ENCODE peak calls at places on chromosome 2, in nine cellular contexts. R, B, T, P, A, W, E, O and M are unnamed samples. For H3K4me1 and H3K36me3, the result is how much of the 10 kb centered on the place peaks cover.

GRCh38 chr2:189394525-189394924 is 46.7 kb upstream of the WDR75 start:
- DNase-seq in R (no peak), B (no peak), T (no peak), P (no peak), A (no peak), W (no peak), E (no peak), O (no peak), M (no peak)

GRCh38 chr2:20438334-20439192 is 8.3 kb upstream of the RHOB start:
- DNase-seq in R (peak), B (no peak), T (peak), P (peak), A (no peak), W (peak), E (no peak), O (no peak), M (no peak)

GRCh38 chr2:181459646-181460045 is 2.5 kb downstream of the ITGA4 start:
- DNase-seq in R (peak), B (no peak), T (no peak), P (no peak), A (no peak), W (no peak), E (no peak), O (no peak), M (no peak)

GRCh38 chr2:135985826-135986393 is 484 bp upstream of the DARS1 start:
- DNase-seq in R (no peak), B (peak), T (no peak), P (no peak), A (no peak), W (no peak), E (no peak), O (no peak), M (no peak)

GRCh38 chr2:127623388-127624320 is 22.3 kb upstream of the GPR17 start:
- DNase-seq in R (peak), B (no peak), T (no peak), P (no peak), A (no peak), W (no peak), E (no peak), O (peak), M (no peak)

GRCh38 chr2:129903586-129904425 is 75.7 kb upstream of the RAB6C start:
- DNase-seq in R (no peak), B (no peak), T (no peak), P (no peak), A (no peak), W (peak), E (no peak), O (peak), M (no peak)

GRCh38 chr2:10773841-10774341 is 38.7 kb downstream of the PDIA6 start:
- DNase-seq in R (no peak), B (no peak), T (peak), P (no peak), A (no peak), W (no peak), E (no peak), O (no peak), M (no peak)

GRCh38 chr2:232085826-232086425 is 124.4 kb downstream of the DIS3L2 start:
- DNase-seq in R (no peak), B (no peak), T (no peak), P (no peak), A (no peak), W (no peak), E (no peak), O (no peak), M (no peak)

GRCh38 chr2:202765435-202765834 is 106.1 kb downstream of the ICA1L start:
- DNase-seq in R (no peak), B (no peak), T (no peak), P (no peak), A (no peak), W (no peak), E (no peak), O (no peak), M (no peak)

GRCh38 chr2:186347472-186347871 is 138.6 kb upstream of the ZC3H15 start:
- DNase-seq in R (no peak), B (no peak), T (no peak), P (no peak), A (no peak), W (no peak), E (no peak), O (no peak), M (no peak)

GRCh38 chr2:20613342-20613916 is 37.5 kb downstream of the HS1BP3 start:
- DNase-seq in R (no peak), B (no peak), T (no peak), P (peak), A (no peak), W (no peak), E (no peak), O (peak), M (peak)

GRCh38 chr2:199469514-199470360 is 12.0 kb upstream of the SATB2 start:
- DNase-seq in R (no peak), B (no peak), T (no peak), P (no peak), A (no peak), W (no peak), E (no peak), O (no peak), M (peak)

GRCh38 chr2:110810404-110810803 is 78.0 kb downstream of the ACOXL start:
- DNase-seq in R (no peak), B (no peak), T (no peak), P (no peak), A (no peak), W (no peak), E (no peak), O (no peak), M (no peak)

GRCh38 chr2:149653831-149654445 is 66.4 kb upstream of the MMADHC start:
- DNase-seq in R (no peak), B (no peak), T (no peak), P (no peak), A (no peak), W (no peak), E (no peak), O (no peak), M (no peak)

GRCh38 chr2:241378816-241379215 is 22.7 kb downstream of the FARP2 start:
- DNase-seq in R (no peak), B (no peak), T (no peak), P (no peak), A (no peak), W (no peak), E (no peak), O (no peak), M (no peak)

GRCh38 chr2:147374410-147374811 is 470.4 kb upstream of the ACVR2A start:
- DNase-seq in R (peak), B (no peak), T (no peak), P (no peak), A (no peak), W (no peak), E (no peak), O (no peak), M (no peak)

GRCh38 chr2:71070294-71071025 is 2.0 kb downstream of the NAGK start:
- DNase-seq in R (peak), B (no peak), T (no peak), P (no peak), A (no peak), W (no peak), E (no peak), O (no peak), M (no peak)

GRCh38 chr2:223306371-223306770 is 254.4 kb downstream of the KCNE4 start:
- DNase-seq in R (peak), B (no peak), T (no peak), P (no peak), A (no peak), W (no peak), E (no peak), O (no peak), M (no peak)

GRCh38 chr2:29589440-29590103 is 331.8 kb downstream of the ALK start:
- DNase-seq in R (no peak), B (no peak), T (no peak), P (no peak), A (no peak), W (no peak), E (no peak), O (no peak), M (no peak)

GRCh38 chr2:65377556-65378307 is 54.7 kb downstream of the SPRED2 start:
- DNase-seq in R (peak), B (no peak), T (peak), P (peak), A (no peak), W (no peak), E (no peak), O (no peak), M (peak)

GRCh38 chr2:147232225-147232669 is 612.6 kb upstream of the ACVR2A start:
- DNase-seq in R (no peak), B (no peak), T (peak), P (no peak), A (no peak), W (no peak), E (no peak), O (no peak), M (no peak)

GRCh38 chr2:143937563-143938346 is 582.2 kb downstream of the ZEB2 start:
- DNase-seq in R (peak), B (no peak), T (no peak), P (no peak), A (no peak), W (no peak), E (no peak), O (no peak), M (no peak)

GRCh38 chr2:13414907-13415306 is 698.2 kb downstream of the TRIB2 start:
- DNase-seq in R (no peak), B (no peak), T (no peak), P (no peak), A (no peak), W (no peak), E (no peak), O (no peak), M (no peak)

GRCh38 chr2:119126650-119127049 is 31.9 kb downstream of the C1QL2 start:
- DNase-seq in R (no peak), B (no peak), T (no peak), P (peak), A (no peak), W (no peak), E (no peak), O (peak), M (no peak)

GRCh38 chr2:229445501-229446294 is 174.6 kb upstream of the PID1 start:
- DNase-seq in R (peak), B (no peak), T (no peak), P (no peak), A (no peak), W (peak), E (peak), O (no peak), M (no peak)

GRCh38 chr2:230849633-230850357 is 14.9 kb upstream of the ITM2C start:
- DNase-seq in R (no peak), B (peak), T (no peak), P (no peak), A (peak), W (no peak), E (no peak), O (peak), M (peak)

GRCh38 chr2:142463047-142463446 is 332.2 kb upstream of the LRP1B start:
- DNase-seq in R (no peak), B (no peak), T (no peak), P (no peak), A (no peak), W (no peak), E (no peak), O (no peak), M (no peak)

GRCh38 chr2:34229998-34230397 is 630.9 kb upstream of the FAM98A start:
- DNase-seq in R (no peak), B (no peak), T (no peak), P (no peak), A (peak), W (no peak), E (no peak), O (no peak), M (no peak)

GRCh38 chr2:45869165-45869501 is 217.7 kb downstream of the PRKCE start:
- DNase-seq in R (no peak), B (no peak), T (no peak), P (no peak), A (no peak), W (no peak), E (no peak), O (no peak), M (no peak)

DNA sequence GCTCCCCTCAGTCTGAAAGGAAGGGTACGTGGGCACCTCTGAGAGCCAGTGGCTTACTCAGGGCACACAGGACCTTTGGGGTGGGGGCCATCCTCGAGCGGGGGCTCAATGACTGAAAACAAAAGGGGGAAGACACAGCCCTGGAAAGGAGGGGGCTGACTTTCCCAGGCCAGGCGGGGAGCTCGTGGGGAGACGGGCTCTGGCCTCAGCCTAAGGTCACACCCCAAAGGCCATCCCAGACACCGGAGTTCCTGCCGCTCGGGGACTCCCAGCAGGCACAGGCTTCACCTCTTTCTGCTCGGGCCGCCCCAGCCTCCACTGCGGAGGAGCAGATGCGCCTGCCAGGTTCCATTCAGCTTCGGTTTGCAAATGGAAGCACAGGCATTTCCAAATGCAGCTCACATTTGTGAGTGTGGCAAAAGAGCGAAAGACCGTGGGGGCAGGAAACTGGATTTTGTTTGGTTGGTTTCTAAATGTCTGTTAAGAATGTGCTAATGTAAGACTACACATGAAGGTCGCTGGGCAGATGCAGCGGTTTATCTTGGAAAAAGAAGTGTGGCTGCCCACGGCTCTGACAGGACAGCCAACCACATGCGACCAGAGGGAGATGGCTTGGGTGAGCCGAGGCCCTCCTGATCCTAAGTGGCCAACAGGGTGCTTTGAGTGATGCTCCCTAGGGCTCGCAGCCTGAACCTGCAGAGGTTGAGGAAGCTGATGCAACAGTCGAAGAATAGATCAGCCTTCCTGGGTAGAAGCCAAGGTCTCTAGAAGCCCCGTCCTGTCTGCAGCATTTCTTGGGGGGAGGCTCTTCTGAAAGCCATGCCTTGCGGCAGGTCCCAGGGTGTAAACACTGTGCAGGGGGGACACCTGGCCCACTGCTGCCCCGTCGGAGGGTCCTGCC is 136.6 kb downstream of the HDAC4 start:
- DNase-seq in R (peak), B (peak), T (no peak), P (no peak), A (no peak), W (peak), E (no peak), O (peak), M (no peak)
- H3K4me1 ChIP-seq in R (under half), B (half or more), T (under half), P (under half), A (half or more), W (under half), E (half or more), O (half or more), M (half or more)

GRCh38 chr2:106638043-106638442 is 150.9 kb downstream of the CD8B2 start:
- DNase-seq in R (peak), B (no peak), T (no peak), P (no peak), A (no peak), W (no peak), E (no peak), O (no peak), M (no peak)
- TF ChIP-seq CTCF in R (no peak), B (no peak), T (peak), P (peak), A (no peak), W (peak), E (no peak), O (peak), M (no peak)

GRCh38 chr2:69539549-69539908 is 102.3 kb upstream of the NFU1 start:
- DNase-seq in R (no peak), B (no peak), T (no peak), P (no peak), A (no peak), W (no peak), E (no peak), O (no peak), M (no peak)
- H3K36me3 ChIP-seq in R (under half), B (half or more), T (under half), P (under half), A (under half), W (under half), E (under half), O (half or more), M (under half)

GRCh38 chr2:160371251-160372009 is 122.2 kb downstream of the RBMS1 start:
- DNase-seq in R (no peak), B (no peak), T (no peak), P (peak), A (no peak), W (no peak), E (peak), O (no peak), M (no peak)

GRCh38 chr2:160372010-160372356 is 121.6 kb downstream of the RBMS1 start:
- DNase-seq in R (no peak), B (no peak), T (no peak), P (no peak), A (no peak), W (no peak), E (no peak), O (no peak), M (no peak)

GRCh38 chr2:160372585-160372984 is 121.0 kb downstream of the RBMS1 start:
- DNase-seq in R (peak), B (no peak), T (no peak), P (no peak), A (no peak), W (no peak), E (no peak), O (no peak), M (no peak)

GRCh38 chr2:160375037-160375436 is 118.6 kb downstream of the RBMS1 start:
- DNase-seq in R (peak), B (no peak), T (no peak), P (no peak), A (no peak), W (no peak), E (no peak), O (no peak), M (no peak)

DNA sequence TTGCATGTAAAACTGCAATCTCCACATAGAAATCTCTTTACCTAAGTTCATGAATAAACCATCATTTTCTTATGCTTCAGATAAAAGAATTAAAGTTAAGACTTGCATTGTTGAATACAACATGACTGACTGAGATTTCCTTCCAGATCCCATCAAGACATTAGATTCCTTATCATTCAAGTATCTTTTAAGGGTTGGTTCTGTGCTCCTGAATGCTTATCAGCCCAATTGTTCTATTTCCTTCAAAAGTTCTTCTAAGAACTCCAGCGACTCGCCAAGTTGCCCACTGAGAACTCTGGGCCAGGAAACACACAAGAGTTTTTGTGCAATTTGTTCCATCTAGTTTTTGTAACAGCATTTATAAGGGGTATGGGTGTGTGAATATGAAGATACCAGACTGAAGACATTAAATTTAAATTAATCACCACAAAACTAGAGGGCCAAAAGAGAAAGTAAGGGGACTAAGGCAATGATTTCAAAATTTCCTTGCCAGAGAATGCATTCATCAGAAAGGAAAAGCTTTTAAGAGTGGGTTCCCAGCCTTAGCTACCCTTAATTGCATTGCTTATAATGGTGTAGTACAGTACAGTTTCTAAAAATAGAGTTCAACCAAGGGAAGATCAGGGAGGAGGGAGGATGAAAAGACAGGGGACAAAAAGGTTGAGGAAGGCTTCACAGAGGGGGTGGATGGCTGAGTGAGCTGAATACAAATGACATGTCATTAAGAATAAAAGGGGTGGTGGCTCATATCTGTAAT is 120.2 kb downstream of the RBMS1 start:
- DNase-seq in R (no peak), B (no peak), T (no peak), P (no peak), A (no peak), W (no peak), E (no peak), O (no peak), M (no peak)
- H3K4me1 ChIP-seq in R (under half), B (half or more), T (under half), P (under half), A (under half), W (under half), E (half or more), O (half or more), M (under half)

GRCh38 chr2:207045531-207045930 is 106.2 kb downstream of the CPO start:
- DNase-seq in R (no peak), B (no peak), T (no peak), P (no peak), A (no peak), W (no peak), E (no peak), O (no peak), M (no peak)

GRCh38 chr2:207044380-207044779 is 105.1 kb downstream of the CPO start:
- DNase-seq in R (no peak), B (no peak), T (no peak), P (no peak), A (no peak), W (no peak), E (no peak), O (no peak), M (no peak)

GRCh38 chr2:207048421-207048820 is 109.1 kb downstream of the CPO start:
- DNase-seq in R (no peak), B (no peak), T (no peak), P (no peak), A (no peak), W (no peak), E (no peak), O (no peak), M (no peak)

GRCh38 chr2:207044963-207045362 is 105.6 kb downstream of the CPO start:
- DNase-seq in R (no peak), B (no peak), T (no peak), P (no peak), A (no peak), W (no peak), E (no peak), O (no peak), M (no peak)

DNA sequence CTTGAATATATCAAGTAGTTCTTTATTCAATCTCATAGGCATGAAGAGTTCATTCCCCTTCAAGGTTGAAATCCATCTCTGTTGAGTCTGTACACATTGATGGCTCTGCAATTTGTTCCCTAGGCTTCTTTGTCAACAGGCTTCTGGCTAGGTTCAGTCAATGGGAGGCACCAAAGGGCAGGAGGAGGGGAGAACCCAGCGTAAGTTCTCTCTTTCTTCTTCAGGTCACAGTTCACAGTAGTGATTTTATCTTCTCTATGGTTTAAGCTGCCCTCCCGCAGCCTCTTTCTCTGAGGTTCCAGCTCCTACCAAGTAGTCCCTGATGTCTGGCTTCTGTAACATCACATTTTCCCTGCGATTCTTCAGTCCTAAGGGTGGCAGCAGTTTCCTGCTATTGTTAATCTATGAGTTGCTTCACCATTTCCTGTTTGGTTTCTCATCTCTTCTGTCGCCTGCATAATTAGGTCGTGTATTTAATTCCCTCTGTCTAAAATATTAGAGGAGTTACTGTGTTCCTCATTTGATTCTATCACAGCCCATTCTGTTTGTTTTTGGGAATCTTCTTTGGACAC is 107.4 kb downstream of the CPO start:
- DNase-seq in R (peak), B (no peak), T (no peak), P (no peak), A (no peak), W (no peak), E (no peak), O (no peak), M (no peak)
- TF ChIP-seq CTCF in R (no peak), B (no peak), T (no peak), P (no peak), A (peak), W (peak), E (no peak), O (peak), M (no peak)